ENCODE peak calls at places on chromosomes 5 and 9, in nine cellular contexts. D is PC-9, H is coronary artery, A is pancreas, E is uterus, F is fibroblast of villous mesenchyme, Q is kidney, U is ovary, O is MM.1S. Y is an unnamed sample.

GRCh38 chr9:121169094-121169601 is 32.5 kb downstream of the RAB14 start:
- DNase-seq in D (no peak), O (no peak), A (no peak), U (peak), Q (no peak), E (no peak), F (no peak), H (no peak), Y (no peak)

GRCh38 chr9:112884086-112884485 is 6.6 kb downstream of the SLC46A2 start:
- DNase-seq in Q (no peak), D (peak), F (no peak), E (no peak), H (peak), A (no peak), U (no peak), O (no peak), Y (no peak)

GRCh38 chr9:133563286-133564213 is 29.0 kb downstream of the ADAMTSL2 start:
- DNase-seq in O (no peak), D (peak), E (peak), H (no peak), A (no peak), Q (no peak), U (no peak), F (peak), Y (no peak)

GRCh38 chr5:60066502-60066901 is 173.0 kb upstream of the PDE4D start:
- DNase-seq in D (no peak), E (no peak), U (no peak), A (no peak), F (peak), Q (no peak), O (no peak), H (no peak), Y (no peak)

GRCh38 chr5:71786337-71787060 is 67.4 kb downstream of the CARTPT start:
- DNase-seq in E (no peak), F (no peak), U (no peak), Q (no peak), H (no peak), O (no peak), A (no peak), D (no peak), Y (no peak)

GRCh38 chr5:133995341-133995740 is 9.4 kb downstream of the VDAC1 start:
- DNase-seq in F (no peak), U (no peak), H (no peak), A (no peak), O (no peak), D (no peak), Q (no peak), E (no peak), Y (no peak)

GRCh38 chr9:626591-626990 is 214.9 kb upstream of the DMRT1 start:
- DNase-seq in D (no peak), Q (no peak), H (no peak), O (peak), U (no peak), A (no peak), E (no peak), F (peak), Y (no peak)

GRCh38 chr9:6978591-6978990 is 220.8 kb downstream of the KDM4C start:
- DNase-seq in A (no peak), H (no peak), U (no peak), O (no peak), D (no peak), F (no peak), Q (no peak), E (no peak), Y (no peak)

GRCh38 chr5:36239370-36240293 is 2.1 kb downstream of the NADK2 start:
- DNase-seq in F (no peak), U (no peak), E (no peak), H (no peak), D (no peak), A (no peak), Q (no peak), O (peak), Y (no peak)

GRCh38 chr9:134171316-134172197 is 7.2 kb upstream of the RNU6ATAC start:
- DNase-seq in Q (no peak), U (peak), O (no peak), D (no peak), E (no peak), H (no peak), A (no peak), F (peak), Y (no peak)

GRCh38 chr9:88258587-88258986 is 120.3 kb upstream of the SPATA31C2 start:
- DNase-seq in F (peak), D (no peak), A (peak), E (peak), H (no peak), O (no peak), U (peak), Q (peak), Y (peak)

GRCh38 chr9:92711146-92711545 is 41.2 kb upstream of the IPPK start:
- DNase-seq in F (no peak), D (no peak), H (no peak), U (no peak), E (no peak), A (no peak), O (no peak), Q (no peak), Y (no peak)

GRCh38 chr5:177231479-177232250 is 71.9 kb downstream of the RAB24 start:
- DNase-seq in A (no peak), F (no peak), E (no peak), H (no peak), D (no peak), U (no peak), O (no peak), Q (no peak), Y (no peak)

GRCh38 chr9:37970301-37971106 is 66.6 kb upstream of the SLC25A51 start:
- DNase-seq in F (no peak), O (no peak), E (no peak), U (no peak), H (no peak), Q (peak), D (no peak), A (no peak), Y (no peak)

GRCh38 chr5:171524461-171524860 is 105.0 kb downstream of the FGF18 start:
- DNase-seq in E (peak), H (no peak), U (peak), O (no peak), Q (no peak), A (no peak), D (no peak), F (no peak), Y (no peak)
- TF ChIP-seq CTCF in E (no peak), H (no peak), U (no peak), O (no peak), Q (no peak), A (no peak), D (no peak), F (no peak), Y (no peak)

DNA sequence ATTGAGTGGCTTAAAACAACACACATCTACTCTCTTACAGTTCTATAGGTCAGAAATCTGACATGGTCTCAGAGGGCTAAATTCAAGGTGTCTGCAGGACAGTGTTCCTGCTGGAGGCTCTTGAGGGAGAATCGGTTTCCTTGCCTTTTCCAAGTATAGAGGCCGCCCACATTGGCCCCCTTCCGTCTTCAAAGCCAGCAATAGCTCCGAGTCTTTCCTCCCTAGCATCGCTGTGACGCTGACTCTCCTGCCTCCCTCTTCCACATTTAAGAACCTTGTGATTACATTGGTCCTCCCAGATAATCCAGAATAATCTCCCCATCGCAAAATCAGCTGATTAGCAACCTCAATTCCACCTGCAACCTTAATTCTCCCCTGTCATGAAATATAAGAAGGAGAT is 81.3 kb upstream of the IER5L start:
- DNase-seq in O (no peak), E (no peak), H (no peak), F (no peak), Q (peak), A (no peak), D (no peak), U (peak), Y (no peak)
- H3K4me3 ChIP-seq in O (no peak), E (no peak), H (no peak), F (no peak), Q (no peak), A (no peak), D (no peak), U (no peak), Y (no peak)

DNA sequence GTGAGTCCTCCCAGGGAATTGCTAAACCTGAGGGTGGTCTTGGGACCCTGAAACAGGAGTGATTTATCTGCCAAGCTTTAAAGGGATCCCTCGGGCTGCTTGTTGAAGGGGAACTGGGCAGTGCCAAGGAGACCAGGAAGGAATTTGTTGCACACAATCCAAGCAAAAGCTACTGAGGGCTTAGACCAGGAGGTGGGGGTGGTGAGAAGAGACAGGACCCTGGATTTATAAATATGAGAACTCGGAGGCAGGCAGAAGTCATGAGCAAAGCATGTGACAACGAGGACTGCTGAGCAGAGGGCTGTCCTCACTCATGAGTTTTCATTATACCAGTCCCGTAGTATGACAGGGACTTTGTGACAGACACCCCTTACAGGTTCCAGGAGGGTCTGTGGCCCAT is 237.3 kb downstream of the DRD1 start:
- DNase-seq in Q (no peak), A (no peak), E (no peak), D (no peak), U (no peak), H (no peak), F (no peak), O (no peak), Y (no peak)
- TF ChIP-seq CTCF in Q (no peak), A (no peak), E (no peak), D (no peak), U (no peak), H (no peak), F (no peak), O (no peak), Y (no peak)

DNA sequence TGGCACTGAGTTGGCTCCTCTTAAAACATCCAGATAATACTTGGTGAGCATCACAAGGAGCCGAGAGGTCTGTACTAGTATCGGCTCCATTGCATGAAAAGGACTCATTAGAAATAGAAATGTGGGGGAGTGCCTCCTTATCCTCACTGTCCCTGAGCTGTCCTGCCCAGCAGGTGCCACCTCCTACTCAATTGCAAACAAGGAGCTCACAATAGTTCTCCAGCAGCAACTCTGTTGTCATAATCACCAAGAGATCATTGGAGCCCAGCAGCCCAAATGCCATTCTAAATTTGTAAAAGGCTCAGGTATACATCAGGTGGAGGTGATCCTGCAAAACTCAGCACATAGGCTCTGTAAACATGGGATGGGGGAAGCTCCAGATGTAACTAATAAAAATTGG is 99.1 kb downstream of the PLK2 start:
- DNase-seq in H (no peak), F (no peak), U (no peak), Q (no peak), D (no peak), A (no peak), E (no peak), O (no peak), Y (no peak)
- H3K4me3 ChIP-seq in H (no peak), F (no peak), U (no peak), Q (no peak), D (no peak), A (no peak), E (no peak), O (no peak), Y (no peak)

GRCh38 chr5:140840978-140841962 is at the start of gene PCDHA8:
- DNase-seq in H (no peak), A (no peak), O (peak), E (peak), D (peak), U (peak), Q (no peak), F (no peak), Y (no peak)
- TF ChIP-seq CTCF in H (no peak), A (no peak), O (peak), E (no peak), D (peak), U (no peak), Q (peak), F (peak), Y (peak)

DNA sequence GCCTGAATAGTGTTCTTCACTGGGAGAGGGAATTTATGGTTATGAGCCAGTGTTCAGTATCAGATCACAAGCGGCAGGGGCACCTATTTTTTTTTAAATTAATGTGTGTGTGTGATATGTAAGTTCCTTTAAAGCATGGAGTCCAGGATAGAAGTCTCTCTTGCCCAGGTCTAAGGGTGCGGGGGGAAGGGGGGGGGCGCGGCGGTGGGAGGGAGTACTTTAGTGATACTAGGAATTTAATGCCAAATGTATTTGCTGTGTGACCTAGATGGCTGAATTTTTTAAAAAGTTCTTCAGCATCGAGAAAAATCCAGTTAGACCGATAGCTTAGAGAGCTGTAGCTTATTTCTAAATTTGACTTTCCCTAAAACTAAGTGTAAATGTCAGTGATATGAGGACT is 1.5 kb upstream of the FCHO2 start:
- DNase-seq in H (no peak), D (no peak), O (no peak), Q (no peak), A (no peak), U (no peak), E (no peak), F (no peak), Y (no peak)
- H3K4me3 ChIP-seq in H (peak), D (peak), O (no peak), Q (no peak), A (peak), U (no peak), E (no peak), F (no peak), Y (no peak)

Y was measured in LNCaP clone FGC.